ENCODE peak calls at places on chromosome 6, in five cellular contexts. D, Y, J, U and O are unnamed samples.

GRCh38 chr6:54992789-54993188 is 146.2 kb downstream of the FAM83B start:
- DNase-seq in D (no peak), Y (no peak), U (peak), J (no peak), O (no peak)

GRCh38 chr6:15464211-15464725 is 198.6 kb downstream of the DTNBP1 start:
- DNase-seq in D (no peak), U (peak), J (peak), Y (no peak), O (peak)

GRCh38 chr6:112337209-112337638 is 9.9 kb upstream of the RFPL4B start:
- DNase-seq in D (no peak), U (no peak), J (peak), Y (peak), O (no peak)

GRCh38 chr6:2237001-2237400 is 8.4 kb downstream of the GMDS start:
- DNase-seq in U (no peak), J (peak), D (peak), Y (peak), O (no peak)

GRCh38 chr6:86712039-86712438 is 225.3 kb upstream of the HTR1E start:
- DNase-seq in U (no peak), Y (no peak), J (no peak), D (no peak), O (no peak)

GRCh38 chr6:56775498-56776166 is 132.9 kb upstream of the DST start:
- DNase-seq in Y (no peak), J (no peak), U (no peak), D (no peak), O (no peak)

GRCh38 chr6:167760979-167761793 is 65.5 kb upstream of the AFDN start:
- DNase-seq in Y (peak), J (no peak), U (no peak), D (no peak), O (no peak)

GRCh38 chr6:102390541-102390940 is 997.0 kb downstream of the GRIK2 start:
- DNase-seq in Y (no peak), D (no peak), U (no peak), J (no peak), O (no peak)

GRCh38 chr6:53492860-53493634 is 51.9 kb downstream of the GCLC start:
- DNase-seq in D (no peak), J (peak), Y (peak), U (peak), O (peak)

GRCh38 chr6:127457444-127458064 is 1.6 kb downstream of the KIAA0408 start:
- DNase-seq in U (no peak), J (peak), Y (peak), D (no peak), O (no peak)

DNA sequence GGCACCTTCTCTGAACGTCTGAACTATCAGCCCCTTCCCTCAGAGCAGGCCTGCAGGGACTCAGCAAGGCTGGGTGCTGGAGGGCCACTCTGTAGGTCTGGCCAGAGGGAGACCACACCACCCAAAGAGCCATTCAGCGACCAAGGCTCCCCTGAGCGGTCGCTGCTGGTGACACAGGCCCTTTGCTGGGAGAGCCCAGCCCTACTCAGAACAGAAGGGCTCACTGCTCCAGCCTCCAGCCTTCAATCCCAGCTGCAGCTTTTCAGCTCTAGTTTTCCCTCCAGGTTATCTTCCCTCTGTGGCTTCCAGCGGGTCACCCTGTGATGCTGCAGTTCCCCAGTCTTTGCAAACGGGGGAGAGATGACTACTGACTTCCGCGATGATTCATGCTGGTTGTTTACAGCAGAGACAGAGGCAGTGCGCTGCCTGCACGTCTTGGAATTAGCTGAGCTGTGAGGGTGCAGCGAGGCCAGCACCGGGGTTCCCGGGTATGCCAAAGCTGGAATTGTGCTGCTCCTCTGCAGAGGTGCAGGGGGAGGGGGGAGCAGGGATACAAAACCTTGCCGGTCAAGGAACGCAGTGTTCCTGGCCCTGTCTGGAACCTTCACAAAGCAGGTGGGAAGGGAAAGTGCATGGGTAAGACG is 161.4 kb downstream of the LY86 start:
- DNase-seq in Y (peak), U (no peak), D (peak), J (peak), O (peak)
- H3K4me3 ChIP-seq in Y (no peak), U (no peak), D (no peak), J (no peak), O (no peak)

DNA sequence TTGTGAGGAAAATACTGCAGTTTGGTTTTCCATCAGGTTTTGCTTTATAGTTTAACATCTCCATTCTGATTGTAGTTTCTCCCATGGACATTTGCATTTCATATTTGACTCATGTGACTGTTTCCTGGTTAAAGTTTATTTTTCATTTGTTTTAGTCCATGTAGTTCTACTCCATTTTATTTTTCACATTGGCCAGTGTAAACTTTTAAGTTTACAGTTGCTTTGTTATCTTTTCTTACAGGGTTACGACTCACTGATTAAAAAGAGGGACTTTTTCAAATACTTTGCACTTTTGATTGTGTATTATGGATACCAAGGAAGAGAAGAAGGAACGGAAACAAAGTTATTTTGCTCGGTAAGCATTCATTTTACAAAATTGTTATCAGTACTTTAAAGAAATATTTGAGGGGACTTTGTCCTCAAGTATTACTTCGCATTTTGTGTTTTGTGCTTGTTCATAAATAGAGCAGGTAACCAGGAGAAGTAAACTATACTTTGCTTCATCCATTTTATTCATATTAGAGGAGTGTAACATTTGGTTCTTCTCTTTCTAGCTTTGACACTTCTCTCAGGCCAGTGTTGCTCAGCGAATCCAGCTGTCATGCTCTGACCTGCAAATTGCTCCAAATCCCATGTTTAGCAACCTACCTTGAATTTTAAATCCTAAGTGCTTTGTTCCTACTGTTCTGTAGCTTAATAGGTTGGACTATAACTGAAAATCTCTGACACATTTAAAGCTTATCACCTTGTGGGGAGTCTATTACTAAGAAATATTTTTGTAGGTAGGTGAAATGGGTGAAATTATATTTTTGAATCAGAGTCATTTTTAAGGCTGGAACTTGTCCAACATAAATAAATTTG is 24.5 kb downstream of the NCOA7 start:
- DNase-seq in D (no peak), U (no peak), J (no peak), Y (no peak), O (no peak)
- H3K4me3 ChIP-seq in D (no peak), U (peak), J (no peak), Y (no peak), O (no peak)

DNA sequence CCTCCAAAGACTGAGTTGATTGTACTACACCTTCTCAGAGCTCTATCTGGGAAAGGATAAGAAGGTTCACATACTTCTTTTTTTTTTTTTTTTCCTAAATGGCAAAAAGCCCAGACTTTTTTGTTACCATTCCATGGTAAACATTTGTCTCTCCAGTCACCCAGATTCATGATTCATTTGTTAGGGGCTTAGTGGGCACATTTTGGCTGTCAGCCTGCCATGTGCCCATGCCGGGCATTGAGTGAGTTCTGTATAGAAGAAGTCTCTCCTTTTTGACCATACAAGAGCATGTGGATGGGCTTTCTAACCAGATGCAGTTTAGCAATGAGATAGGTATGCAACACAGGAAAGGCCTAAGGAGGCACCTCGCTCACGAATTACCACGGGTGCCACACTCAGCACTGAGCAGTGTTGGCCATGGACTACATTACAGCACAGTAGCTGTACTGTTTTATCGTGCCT is 447.5 kb upstream of the HSF2 start:
- DNase-seq in D (no peak), Y (peak), U (no peak), J (peak), O (no peak)
- H3K4me3 ChIP-seq in D (no peak), Y (no peak), U (no peak), J (no peak), O (no peak)

DNA sequence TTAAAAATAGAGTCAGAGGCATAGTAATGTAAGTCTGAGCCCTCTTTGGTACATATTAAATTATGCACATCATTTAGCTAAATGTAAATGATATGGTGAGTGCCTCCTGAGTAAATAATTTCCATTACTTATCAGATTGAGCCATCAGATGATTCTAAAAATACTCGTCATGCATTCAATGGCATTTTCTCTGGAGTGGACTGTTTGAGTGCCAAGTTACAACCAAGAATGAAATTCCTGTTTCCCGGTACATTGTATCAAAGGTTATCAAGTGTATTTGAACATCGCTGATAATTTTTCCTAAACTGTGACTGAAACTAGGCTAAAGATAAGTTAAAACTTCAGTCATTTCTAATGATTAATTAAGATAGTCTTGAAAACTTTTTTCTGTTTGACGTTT is 81.0 kb downstream of the AKAP7 start:
- DNase-seq in D (no peak), Y (no peak), U (no peak), J (no peak), O (no peak)
- H3K4me3 ChIP-seq in D (no peak), Y (no peak), U (no peak), J (no peak), O (no peak)

GRCh38 chr6:5869261-5869660 is 137.5 kb downstream of the NRN1 start:
- DNase-seq in U (peak), D (no peak), J (no peak), Y (no peak), O (no peak)

GRCh38 chr6:5869676-5870075 is 137.0 kb downstream of the NRN1 start:
- DNase-seq in U (peak), D (no peak), J (no peak), Y (no peak), O (no peak)

GRCh38 chr6:5865492-5866031 is 141.2 kb downstream of the NRN1 start:
- DNase-seq in D (no peak), Y (no peak), U (no peak), J (no peak), O (no peak)

GRCh38 chr6:5871296-5871695 is 135.4 kb downstream of the NRN1 start:
- DNase-seq in J (no peak), D (no peak), U (peak), Y (no peak), O (no peak)

DNA sequence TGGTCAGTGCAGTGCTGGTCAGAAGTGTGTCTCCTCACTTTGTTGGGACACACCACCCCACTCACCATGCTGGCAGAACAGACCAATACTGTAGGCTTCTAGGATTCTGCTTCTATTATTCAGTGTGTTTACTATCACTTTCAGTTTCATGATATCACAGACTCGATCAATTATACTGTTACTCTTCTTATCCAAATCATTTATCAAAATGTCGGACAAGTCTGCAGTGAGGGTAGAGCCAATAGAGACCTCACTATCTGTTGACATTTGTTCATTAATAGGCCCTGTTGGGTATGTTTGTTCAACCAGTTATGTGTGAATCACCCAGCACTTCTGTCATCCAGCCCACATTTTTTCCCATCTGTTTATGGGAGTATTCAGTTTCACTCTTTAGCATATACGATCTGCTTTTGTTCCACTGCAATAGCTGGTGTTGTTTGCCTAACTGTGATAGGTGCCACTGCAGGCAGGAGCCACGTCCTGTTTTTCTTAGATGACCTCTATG is 140.1 kb downstream of the NRN1 start:
- DNase-seq in J (peak), U (peak), D (peak), Y (peak), O (peak)
- H3K4me3 ChIP-seq in J (peak), U (peak), D (no peak), Y (peak), O (peak)

GRCh38 chr6:7270320-7271204 is 42.4 kb downstream of the SSR1 start:
- DNase-seq in J (no peak), U (no peak), Y (no peak), D (no peak), O (no peak)
- H3K4me3 ChIP-seq in J (no peak), U (no peak), Y (no peak), D (no peak), O (no peak)

GRCh38 chr6:47785187-47785586 is 3.4 kb downstream of the OPN5 start:
- DNase-seq in D (no peak), J (no peak), Y (no peak), U (no peak), O (no peak)

GRCh38 chr6:47780510-47781356 is 1.1 kb upstream of the OPN5 start:
- DNase-seq in J (peak), D (peak), U (peak), Y (peak), O (no peak)

GRCh38 chr6:47781732-47782131 is at the start of gene OPN5:
- DNase-seq in U (no peak), D (no peak), J (no peak), Y (no peak), O (no peak)
- H3K4me3 ChIP-seq in U (no peak), D (no peak), J (no peak), Y (no peak), O (no peak)